ENCODE peak calls at places on chromosome 9, in ten cellular contexts. S is AG04450, I is lower leg skin, M is WTC11, O is colonic mucosa, F is AG10803, T is GM10248, N is spleen, B is lower lobe of right lung, C is heart right ventricle. L is an unnamed sample.

GRCh38 chr9:131769361-131769760 is 29.5 kb upstream of the RAPGEF1 start:
- DNase-seq in S (no peak), M (no peak), B (no peak), O (no peak), I (no peak), F (peak; percentile 7), N (no peak), C (no peak), T (no peak), L (no peak)

GRCh38 chr9:135502873-135503321 is 2.4 kb downstream of the MRPS2 start:
- DNase-seq in M (no peak), I (no peak), O (no peak), B (peak; percentile 33), N (peak; percentile 56), S (no peak), F (no peak), T (no peak), C (peak; percentile 7), L (peak; percentile 54)

GRCh38 chr9:72539824-72540347 is 18.5 kb downstream of the TMC1 start:
- DNase-seq in F (no peak), I (no peak), M (peak; percentile 14), S (no peak), N (no peak), C (no peak), O (no peak), T (no peak), B (no peak), L (no peak)

GRCh38 chr9:10704720-10705119 is 91.9 kb upstream of the PTPRD start:
- DNase-seq in S (no peak), O (no peak), T (no peak), M (no peak), F (no peak), B (no peak), C (no peak), I (no peak), N (no peak), L (no peak)

GRCh38 chr9:88533951-88534455 is 975 bp upstream of the NXNL2 start:
- DNase-seq in O (peak; percentile 42), N (peak; percentile 80), I (no peak), C (peak; percentile 19), S (no peak), M (peak; percentile 62), B (peak; percentile 61), F (peak; percentile 74), T (no peak), L (peak; percentile 51)

GRCh38 chr9:69295872-69296562 is 29.0 kb upstream of the ENTREP1 start:
- DNase-seq in S (no peak), N (no peak), T (no peak), F (peak; percentile 2), I (no peak), M (no peak), O (no peak), B (no peak), C (peak; percentile 14), L (no peak)

GRCh38 chr9:134800791-134801339 is 79.7 kb upstream of the FCN2 start:
- DNase-seq in B (no peak), F (no peak), M (no peak), S (no peak), T (no peak), N (no peak), C (peak; percentile 59), O (no peak), I (no peak), L (no peak)

GRCh38 chr9:2494571-2494970 is 127.0 kb upstream of the VLDLR start:
- DNase-seq in F (peak; percentile 68), C (no peak), M (no peak), I (no peak), N (no peak), B (no peak), S (peak; percentile 78), T (no peak), O (no peak), L (no peak)

GRCh38 chr9:19788614-19789271 is at the start of gene SLC24A2:
- DNase-seq in O (no peak), F (no peak), N (no peak), S (no peak), B (no peak), C (no peak), T (no peak), I (no peak), M (peak; percentile 74), L (peak; percentile 67)

GRCh38 chr9:89482056-89482784 is 15.7 kb downstream of the SEMA4D start:
- DNase-seq in N (no peak), B (no peak), C (no peak), I (no peak), F (no peak), M (no peak), S (no peak), T (no peak), O (no peak), L (no peak)

GRCh38 chr9:87792831-87793288 is 66.9 kb downstream of the CTSL start:
- DNase-seq in C (peak; percentile 49), N (no peak), B (peak; percentile 83), O (peak; percentile 50), F (peak; percentile 68), M (no peak), T (peak; percentile 51), S (peak; percentile 18), I (peak; percentile 87), L (peak; percentile 87)

GRCh38 chr9:109086221-109086620 is 33.5 kb downstream of the TMEM245 start:
- DNase-seq in T (peak; percentile 48), N (no peak), O (no peak), C (no peak), I (no peak), M (no peak), B (no peak), S (no peak), F (no peak), L (no peak)

GRCh38 chr9:79829566-79830347 is 258.0 kb downstream of the TLE4 start:
- DNase-seq in B (no peak), N (no peak), C (no peak), O (no peak), S (no peak), I (no peak), F (no peak), T (no peak), M (no peak), L (no peak)

GRCh38 chr9:120481842-120482241 is 98.1 kb downstream of the CDK5RAP2 start:
- DNase-seq in B (no peak), N (no peak), C (no peak), S (no peak), O (no peak), F (no peak), M (no peak), T (no peak), I (no peak), L (no peak)

GRCh38 chr9:121599872-121600585 is 51.4 kb upstream of the DAB2IP start:
- DNase-seq in F (no peak), B (no peak), N (no peak), I (no peak), C (no peak), S (no peak), O (no peak), M (peak; percentile 34), T (no peak), L (no peak)
- TF ChIP-seq CTCF in F (no peak), B (no peak), N (no peak), I (no peak), C (peak; percentile 10), S (no peak), O (no peak), M (no peak), T (no peak), L (no peak)

GRCh38 chr9:33124046-33124445 is 43.1 kb downstream of the B4GALT1 start:
- DNase-seq in S (no peak), O (no peak), I (no peak), F (no peak), M (no peak), T (no peak), B (no peak), N (peak; percentile 57), C (no peak), L (no peak)

GRCh38 chr9:33123632-33124031 is 43.5 kb downstream of the B4GALT1 start:
- DNase-seq in N (peak; percentile 55), C (no peak), I (no peak), O (no peak), B (no peak), S (no peak), F (no peak), M (no peak), T (no peak), L (no peak)

GRCh38 chr9:33125871-33126822 is 41.0 kb downstream of the B4GALT1 start:
- DNase-seq in S (no peak), F (no peak), C (no peak), O (no peak), M (no peak), N (peak; percentile 86), T (no peak), I (no peak), B (no peak), L (no peak)

GRCh38 chr9:33125441-33125840 is 41.7 kb downstream of the B4GALT1 start:
- DNase-seq in C (no peak), T (no peak), F (no peak), M (no peak), S (no peak), O (no peak), B (no peak), I (no peak), N (peak; percentile 71), L (no peak)

GRCh38 chr9:33124716-33125378 is 42.3 kb downstream of the B4GALT1 start:
- DNase-seq in F (no peak), N (peak; percentile 74), I (no peak), C (no peak), S (no peak), B (no peak), M (no peak), O (no peak), T (peak; percentile 67), L (no peak)
- TF ChIP-seq CTCF in F (peak; percentile 26), N (no peak), I (no peak), C (peak; percentile 28), S (no peak), B (no peak), M (no peak), O (no peak), T (peak; percentile 25), L (no peak)

GRCh38 chr9:114112778-114113585 is 13.9 kb upstream of the KIF12 start:
- DNase-seq in I (peak; percentile 81), T (no peak), S (peak; percentile 29), M (no peak), B (peak; percentile 70), C (peak; percentile 89), N (peak; percentile 72), F (peak; percentile 81), O (peak; percentile 64), L (no peak)
- TF ChIP-seq CTCF in I (no peak), T (no peak), S (no peak), M (no peak), B (no peak), C (no peak), N (no peak), F (no peak), O (no peak), L (no peak)

DNA sequence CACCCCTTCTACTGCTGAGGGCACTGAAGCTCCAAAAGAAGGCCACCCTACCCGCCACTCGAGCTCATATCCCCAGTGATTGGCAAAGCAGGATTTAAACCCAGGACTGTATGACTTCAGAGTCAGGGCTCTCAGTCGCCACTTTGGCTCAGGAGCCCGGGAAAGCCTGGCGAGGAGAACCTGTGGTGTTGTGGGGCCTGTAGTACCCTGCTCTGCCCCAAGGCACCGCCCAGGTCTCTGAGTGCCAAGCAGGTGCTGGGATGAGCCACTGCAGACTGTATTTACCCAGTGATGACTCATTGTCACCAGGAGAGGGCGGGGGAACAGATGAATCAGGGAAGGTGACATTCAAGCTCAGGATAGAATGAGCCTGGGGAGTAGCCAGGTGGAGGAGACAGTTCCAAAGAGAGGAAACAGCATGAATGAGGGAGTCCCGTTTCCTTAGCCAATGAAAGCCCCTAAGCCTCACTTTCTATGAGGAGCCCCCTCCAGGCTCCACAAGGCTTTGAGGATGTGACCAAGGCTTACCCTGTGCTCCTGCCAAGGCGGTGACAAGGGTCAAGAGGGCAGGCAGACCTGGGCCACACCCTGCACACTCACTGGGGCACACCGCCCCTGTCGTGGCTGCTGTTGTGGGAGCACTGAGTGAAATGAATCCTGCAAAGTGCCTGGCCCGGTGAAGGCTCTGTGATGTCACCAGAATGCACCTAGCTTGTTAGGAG is 17.8 kb upstream of the DPM2 start:
- DNase-seq in I (peak; percentile 92), T (peak; percentile 78), B (peak; percentile 82), N (no peak), M (peak; percentile 76), F (no peak), C (peak; percentile 38), S (no peak), O (peak; percentile 96), L (peak; percentile 88)
- TF ChIP-seq CTCF in I (no peak), T (peak; percentile 51), B (peak; percentile 29), N (peak; percentile 65), M (peak; percentile 32), F (peak; percentile 29), C (peak; percentile 41), S (no peak), O (peak; percentile 44), L (peak; percentile 47)